ENCODE peak calls at places on chromosomes 16 and 17, in ten cellular contexts. One of them, this sample, is unnamed.

GRCh38 chr16:84308120-84308519 is 13.4 kb downstream of the WFDC1 start:
- DNase-seq in caudate nucleus: no peak
- DNase-seq in ACHN: peak
- DNase-seq in stimulated activated CD4-positive, alpha-beta T cell treated with anti-CD3 and anti-CD28 coated beads, TNF-alpha, amount 100 ng/mL, for 24 hours: no peak
- DNase-seq in left ventricle myocardium inferior: peak
- DNase-seq in activated CD8-positive, alpha-beta memory T cell treated with anti-CD3 and anti-CD28 coated beads, Interleukin-2, amount 10 ng/mL, durations not matched to agents 7 days and 5 days: no peak
- DNase-seq in endothelial cell: peak
- DNase-seq in non-pigmented ciliary epithelial cell: no peak
- DNase-seq in B cell: no peak
- DNase-seq in nephron progenitor cell: peak
- DNase-seq in this sample: no peak

GRCh38 chr17:20123209-20123608 is 114.0 kb downstream of the SPECC1 start:
- DNase-seq in caudate nucleus: no peak
- DNase-seq in ACHN: no peak
- DNase-seq in stimulated activated CD4-positive, alpha-beta T cell treated with anti-CD3 and anti-CD28 coated beads, TNF-alpha, amount 100 ng/mL, for 24 hours: no peak
- DNase-seq in left ventricle myocardium inferior: no peak
- DNase-seq in activated CD8-positive, alpha-beta memory T cell treated with anti-CD3 and anti-CD28 coated beads, Interleukin-2, amount 10 ng/mL, durations not matched to agents 7 days and 5 days: no peak
- DNase-seq in endothelial cell: no peak
- DNase-seq in non-pigmented ciliary epithelial cell: no peak
- DNase-seq in B cell: no peak
- DNase-seq in nephron progenitor cell: no peak
- DNase-seq in this sample: no peak

GRCh38 chr16:7518158-7518557 is 185.5 kb downstream of the RBFOX1 start:
- DNase-seq in caudate nucleus: no peak
- DNase-seq in ACHN: no peak
- DNase-seq in stimulated activated CD4-positive, alpha-beta T cell treated with anti-CD3 and anti-CD28 coated beads, TNF-alpha, amount 100 ng/mL, for 24 hours: no peak
- DNase-seq in left ventricle myocardium inferior: no peak
- DNase-seq in activated CD8-positive, alpha-beta memory T cell treated with anti-CD3 and anti-CD28 coated beads, Interleukin-2, amount 10 ng/mL, durations not matched to agents 7 days and 5 days: no peak
- DNase-seq in endothelial cell: no peak
- DNase-seq in non-pigmented ciliary epithelial cell: no peak
- DNase-seq in B cell: no peak
- DNase-seq in nephron progenitor cell: no peak
- DNase-seq in this sample: no peak

GRCh38 chr16:56094231-56094630 is 97.1 kb upstream of the GNAO1 start:
- DNase-seq in caudate nucleus: no peak
- DNase-seq in ACHN: no peak
- DNase-seq in stimulated activated CD4-positive, alpha-beta T cell treated with anti-CD3 and anti-CD28 coated beads, TNF-alpha, amount 100 ng/mL, for 24 hours: no peak
- DNase-seq in left ventricle myocardium inferior: no peak
- DNase-seq in activated CD8-positive, alpha-beta memory T cell treated with anti-CD3 and anti-CD28 coated beads, Interleukin-2, amount 10 ng/mL, durations not matched to agents 7 days and 5 days: no peak
- DNase-seq in endothelial cell: no peak
- DNase-seq in non-pigmented ciliary epithelial cell: no peak
- DNase-seq in B cell: no peak
- DNase-seq in nephron progenitor cell: no peak
- DNase-seq in this sample: no peak

GRCh38 chr16:2210386-2211365 is at the start of gene BRICD5:
- DNase-seq in caudate nucleus: no peak
- DNase-seq in ACHN: no peak
- DNase-seq in stimulated activated CD4-positive, alpha-beta T cell treated with anti-CD3 and anti-CD28 coated beads, TNF-alpha, amount 100 ng/mL, for 24 hours: no peak
- DNase-seq in left ventricle myocardium inferior: no peak
- DNase-seq in activated CD8-positive, alpha-beta memory T cell treated with anti-CD3 and anti-CD28 coated beads, Interleukin-2, amount 10 ng/mL, durations not matched to agents 7 days and 5 days: no peak
- DNase-seq in endothelial cell: no peak
- DNase-seq in non-pigmented ciliary epithelial cell: no peak
- DNase-seq in B cell: no peak
- DNase-seq in nephron progenitor cell: no peak
- DNase-seq in this sample: no peak

GRCh38 chr17:43800736-43801135 is 20.5 kb downstream of the CFAP97D1 start:
- DNase-seq in caudate nucleus: no peak
- DNase-seq in ACHN: no peak
- DNase-seq in stimulated activated CD4-positive, alpha-beta T cell treated with anti-CD3 and anti-CD28 coated beads, TNF-alpha, amount 100 ng/mL, for 24 hours: no peak
- DNase-seq in left ventricle myocardium inferior: no peak
- DNase-seq in activated CD8-positive, alpha-beta memory T cell treated with anti-CD3 and anti-CD28 coated beads, Interleukin-2, amount 10 ng/mL, durations not matched to agents 7 days and 5 days: no peak
- DNase-seq in endothelial cell: no peak
- DNase-seq in non-pigmented ciliary epithelial cell: no peak
- DNase-seq in B cell: no peak
- DNase-seq in nephron progenitor cell: no peak
- DNase-seq in this sample: no peak

GRCh38 chr17:45042346-45043120 is 8.9 kb downstream of the DCAKD start:
- DNase-seq in caudate nucleus: no peak
- DNase-seq in ACHN: no peak
- DNase-seq in stimulated activated CD4-positive, alpha-beta T cell treated with anti-CD3 and anti-CD28 coated beads, TNF-alpha, amount 100 ng/mL, for 24 hours: no peak
- DNase-seq in left ventricle myocardium inferior: no peak
- DNase-seq in activated CD8-positive, alpha-beta memory T cell treated with anti-CD3 and anti-CD28 coated beads, Interleukin-2, amount 10 ng/mL, durations not matched to agents 7 days and 5 days: no peak
- DNase-seq in endothelial cell: no peak
- DNase-seq in non-pigmented ciliary epithelial cell: no peak
- DNase-seq in B cell: no peak
- DNase-seq in nephron progenitor cell: no peak
- DNase-seq in this sample: no peak

GRCh38 chr17:16108386-16108785 is 106.9 kb downstream of the NCOR1 start:
- DNase-seq in caudate nucleus: no peak
- DNase-seq in ACHN: no peak
- DNase-seq in stimulated activated CD4-positive, alpha-beta T cell treated with anti-CD3 and anti-CD28 coated beads, TNF-alpha, amount 100 ng/mL, for 24 hours: no peak
- DNase-seq in left ventricle myocardium inferior: no peak
- DNase-seq in activated CD8-positive, alpha-beta memory T cell treated with anti-CD3 and anti-CD28 coated beads, Interleukin-2, amount 10 ng/mL, durations not matched to agents 7 days and 5 days: no peak
- DNase-seq in endothelial cell: no peak
- DNase-seq in non-pigmented ciliary epithelial cell: no peak
- DNase-seq in B cell: no peak
- DNase-seq in nephron progenitor cell: no peak
- DNase-seq in this sample: no peak

GRCh38 chr17:81940538-81941483 is 3.7 kb upstream of the PYCR1 start:
- DNase-seq in caudate nucleus: no peak
- DNase-seq in ACHN: no peak
- DNase-seq in stimulated activated CD4-positive, alpha-beta T cell treated with anti-CD3 and anti-CD28 coated beads, TNF-alpha, amount 100 ng/mL, for 24 hours: no peak
- DNase-seq in left ventricle myocardium inferior: no peak
- DNase-seq in activated CD8-positive, alpha-beta memory T cell treated with anti-CD3 and anti-CD28 coated beads, Interleukin-2, amount 10 ng/mL, durations not matched to agents 7 days and 5 days: no peak
- DNase-seq in endothelial cell: no peak
- DNase-seq in non-pigmented ciliary epithelial cell: no peak
- DNase-seq in B cell: no peak
- DNase-seq in nephron progenitor cell: no peak
- DNase-seq in this sample: no peak

GRCh38 chr16:15775209-15775608 is 81.6 kb downstream of the MYH11 start:
- DNase-seq in caudate nucleus: no peak
- DNase-seq in ACHN: peak
- DNase-seq in stimulated activated CD4-positive, alpha-beta T cell treated with anti-CD3 and anti-CD28 coated beads, TNF-alpha, amount 100 ng/mL, for 24 hours: no peak
- DNase-seq in left ventricle myocardium inferior: no peak
- DNase-seq in activated CD8-positive, alpha-beta memory T cell treated with anti-CD3 and anti-CD28 coated beads, Interleukin-2, amount 10 ng/mL, durations not matched to agents 7 days and 5 days: no peak
- DNase-seq in endothelial cell: no peak
- DNase-seq in non-pigmented ciliary epithelial cell: no peak
- DNase-seq in B cell: no peak
- DNase-seq in nephron progenitor cell: no peak
- DNase-seq in this sample: no peak

GRCh38 chr17:69404398-69404797 is 10.1 kb upstream of the MAP2K6 start:
- DNase-seq in caudate nucleus: no peak
- DNase-seq in ACHN: no peak
- DNase-seq in stimulated activated CD4-positive, alpha-beta T cell treated with anti-CD3 and anti-CD28 coated beads, TNF-alpha, amount 100 ng/mL, for 24 hours: no peak
- DNase-seq in left ventricle myocardium inferior: no peak
- DNase-seq in activated CD8-positive, alpha-beta memory T cell treated with anti-CD3 and anti-CD28 coated beads, Interleukin-2, amount 10 ng/mL, durations not matched to agents 7 days and 5 days: no peak
- DNase-seq in endothelial cell: no peak
- DNase-seq in non-pigmented ciliary epithelial cell: no peak
- DNase-seq in B cell: no peak
- DNase-seq in nephron progenitor cell: no peak
- DNase-seq in this sample: no peak

GRCh38 chr17:52287611-52288010 is 129.1 kb upstream of the CA10 start:
- DNase-seq in caudate nucleus: no peak
- DNase-seq in ACHN: no peak
- DNase-seq in stimulated activated CD4-positive, alpha-beta T cell treated with anti-CD3 and anti-CD28 coated beads, TNF-alpha, amount 100 ng/mL, for 24 hours: no peak
- DNase-seq in left ventricle myocardium inferior: no peak
- DNase-seq in activated CD8-positive, alpha-beta memory T cell treated with anti-CD3 and anti-CD28 coated beads, Interleukin-2, amount 10 ng/mL, durations not matched to agents 7 days and 5 days: no peak
- DNase-seq in endothelial cell: no peak
- DNase-seq in non-pigmented ciliary epithelial cell: no peak
- DNase-seq in B cell: no peak
- DNase-seq in nephron progenitor cell: no peak
- DNase-seq in this sample: no peak

GRCh38 chr17:48925251-48925990 is 17.2 kb downstream of the UBE2Z start:
- DNase-seq in caudate nucleus: no peak
- DNase-seq in ACHN: no peak
- DNase-seq in stimulated activated CD4-positive, alpha-beta T cell treated with anti-CD3 and anti-CD28 coated beads, TNF-alpha, amount 100 ng/mL, for 24 hours: no peak
- DNase-seq in left ventricle myocardium inferior: no peak
- DNase-seq in activated CD8-positive, alpha-beta memory T cell treated with anti-CD3 and anti-CD28 coated beads, Interleukin-2, amount 10 ng/mL, durations not matched to agents 7 days and 5 days: no peak
- DNase-seq in endothelial cell: no peak
- DNase-seq in non-pigmented ciliary epithelial cell: no peak
- DNase-seq in B cell: no peak
- DNase-seq in nephron progenitor cell: no peak
- DNase-seq in this sample: no peak

GRCh38 chr17:79154446-79154845 is 79.8 kb downstream of the ENGASE start:
- DNase-seq in caudate nucleus: no peak
- DNase-seq in ACHN: no peak
- DNase-seq in stimulated activated CD4-positive, alpha-beta T cell treated with anti-CD3 and anti-CD28 coated beads, TNF-alpha, amount 100 ng/mL, for 24 hours: no peak
- DNase-seq in left ventricle myocardium inferior: peak
- DNase-seq in activated CD8-positive, alpha-beta memory T cell treated with anti-CD3 and anti-CD28 coated beads, Interleukin-2, amount 10 ng/mL, durations not matched to agents 7 days and 5 days: no peak
- DNase-seq in endothelial cell: no peak
- DNase-seq in non-pigmented ciliary epithelial cell: no peak
- DNase-seq in B cell: no peak
- DNase-seq in nephron progenitor cell: no peak
- DNase-seq in this sample: no peak

GRCh38 chr17:39240631-39241030 is 14.9 kb upstream of the STAC2 start:
- DNase-seq in caudate nucleus: no peak
- DNase-seq in ACHN: no peak
- DNase-seq in stimulated activated CD4-positive, alpha-beta T cell treated with anti-CD3 and anti-CD28 coated beads, TNF-alpha, amount 100 ng/mL, for 24 hours: no peak
- DNase-seq in left ventricle myocardium inferior: no peak
- DNase-seq in activated CD8-positive, alpha-beta memory T cell treated with anti-CD3 and anti-CD28 coated beads, Interleukin-2, amount 10 ng/mL, durations not matched to agents 7 days and 5 days: no peak
- DNase-seq in endothelial cell: no peak
- DNase-seq in non-pigmented ciliary epithelial cell: no peak
- DNase-seq in B cell: no peak
- DNase-seq in nephron progenitor cell: no peak
- DNase-seq in this sample: no peak

GRCh38 chr16:14564881-14565687 is 65.0 kb downstream of the PARN start:
- DNase-seq in caudate nucleus: no peak
- DNase-seq in ACHN: no peak
- DNase-seq in stimulated activated CD4-positive, alpha-beta T cell treated with anti-CD3 and anti-CD28 coated beads, TNF-alpha, amount 100 ng/mL, for 24 hours: no peak
- DNase-seq in left ventricle myocardium inferior: no peak
- DNase-seq in activated CD8-positive, alpha-beta memory T cell treated with anti-CD3 and anti-CD28 coated beads, Interleukin-2, amount 10 ng/mL, durations not matched to agents 7 days and 5 days: no peak
- DNase-seq in endothelial cell: no peak
- DNase-seq in non-pigmented ciliary epithelial cell: no peak
- DNase-seq in B cell: no peak
- DNase-seq in nephron progenitor cell: no peak
- DNase-seq in this sample: no peak

GRCh38 chr16:50666658-50667496 is 14.2 kb downstream of the SNX20 start:
- DNase-seq in caudate nucleus: no peak
- DNase-seq in ACHN: no peak
- DNase-seq in stimulated activated CD4-positive, alpha-beta T cell treated with anti-CD3 and anti-CD28 coated beads, TNF-alpha, amount 100 ng/mL, for 24 hours: no peak
- DNase-seq in left ventricle myocardium inferior: no peak
- DNase-seq in activated CD8-positive, alpha-beta memory T cell treated with anti-CD3 and anti-CD28 coated beads, Interleukin-2, amount 10 ng/mL, durations not matched to agents 7 days and 5 days: peak
- DNase-seq in endothelial cell: no peak
- DNase-seq in non-pigmented ciliary epithelial cell: no peak
- DNase-seq in B cell: no peak
- DNase-seq in nephron progenitor cell: no peak
- DNase-seq in this sample: no peak

GRCh38 chr16:31664683-31665482 is 137.2 kb downstream of the AHSP start:
- DNase-seq in caudate nucleus: no peak
- DNase-seq in ACHN: peak
- DNase-seq in stimulated activated CD4-positive, alpha-beta T cell treated with anti-CD3 and anti-CD28 coated beads, TNF-alpha, amount 100 ng/mL, for 24 hours: no peak
- DNase-seq in left ventricle myocardium inferior: no peak
- DNase-seq in activated CD8-positive, alpha-beta memory T cell treated with anti-CD3 and anti-CD28 coated beads, Interleukin-2, amount 10 ng/mL, durations not matched to agents 7 days and 5 days: no peak
- DNase-seq in endothelial cell: no peak
- DNase-seq in non-pigmented ciliary epithelial cell: no peak
- DNase-seq in B cell: no peak
- DNase-seq in nephron progenitor cell: no peak
- DNase-seq in this sample: no peak

GRCh38 chr17:56167491-56167890 is 14.2 kb downstream of the ANKFN1 start:
- DNase-seq in caudate nucleus: no peak
- DNase-seq in ACHN: no peak
- DNase-seq in stimulated activated CD4-positive, alpha-beta T cell treated with anti-CD3 and anti-CD28 coated beads, TNF-alpha, amount 100 ng/mL, for 24 hours: no peak
- DNase-seq in left ventricle myocardium inferior: no peak
- DNase-seq in activated CD8-positive, alpha-beta memory T cell treated with anti-CD3 and anti-CD28 coated beads, Interleukin-2, amount 10 ng/mL, durations not matched to agents 7 days and 5 days: no peak
- DNase-seq in endothelial cell: no peak
- DNase-seq in non-pigmented ciliary epithelial cell: no peak
- DNase-seq in B cell: no peak
- DNase-seq in nephron progenitor cell: no peak
- DNase-seq in this sample: no peak

GRCh38 chr16:17470871-17471744 is at the start of gene XYLT1:
- DNase-seq in caudate nucleus: peak
- DNase-seq in ACHN: peak
- DNase-seq in stimulated activated CD4-positive, alpha-beta T cell treated with anti-CD3 and anti-CD28 coated beads, TNF-alpha, amount 100 ng/mL, for 24 hours: no peak
- DNase-seq in left ventricle myocardium inferior: peak
- DNase-seq in activated CD8-positive, alpha-beta memory T cell treated with anti-CD3 and anti-CD28 coated beads, Interleukin-2, amount 10 ng/mL, durations not matched to agents 7 days and 5 days: peak
- DNase-seq in endothelial cell: peak
- DNase-seq in non-pigmented ciliary epithelial cell: no peak
- DNase-seq in B cell: no peak
- DNase-seq in nephron progenitor cell: peak
- DNase-seq in this sample: peak

GRCh38 chr16:82061861-82062525 is 26.9 kb downstream of the HSD17B2 start:
- DNase-seq in caudate nucleus: no peak
- DNase-seq in ACHN: peak
- DNase-seq in stimulated activated CD4-positive, alpha-beta T cell treated with anti-CD3 and anti-CD28 coated beads, TNF-alpha, amount 100 ng/mL, for 24 hours: no peak
- DNase-seq in left ventricle myocardium inferior: no peak
- DNase-seq in activated CD8-positive, alpha-beta memory T cell treated with anti-CD3 and anti-CD28 coated beads, Interleukin-2, amount 10 ng/mL, durations not matched to agents 7 days and 5 days: no peak
- DNase-seq in endothelial cell: peak
- DNase-seq in non-pigmented ciliary epithelial cell: no peak
- DNase-seq in B cell: no peak
- DNase-seq in nephron progenitor cell: no peak
- DNase-seq in this sample: no peak

GRCh38 chr17:16406742-16407674 is 8.4 kb upstream of the TRPV2 start:
- DNase-seq in caudate nucleus: no peak
- DNase-seq in ACHN: peak
- DNase-seq in stimulated activated CD4-positive, alpha-beta T cell treated with anti-CD3 and anti-CD28 coated beads, TNF-alpha, amount 100 ng/mL, for 24 hours: no peak
- DNase-seq in left ventricle myocardium inferior: peak
- DNase-seq in activated CD8-positive, alpha-beta memory T cell treated with anti-CD3 and anti-CD28 coated beads, Interleukin-2, amount 10 ng/mL, durations not matched to agents 7 days and 5 days: no peak
- DNase-seq in endothelial cell: peak
- DNase-seq in non-pigmented ciliary epithelial cell: no peak
- DNase-seq in B cell: no peak
- DNase-seq in nephron progenitor cell: peak
- DNase-seq in this sample: no peak

GRCh38 chr17:38606646-38607611 is 1.2 kb upstream of the SRCIN1 start:
- DNase-seq in caudate nucleus: peak
- DNase-seq in ACHN: no peak
- DNase-seq in stimulated activated CD4-positive, alpha-beta T cell treated with anti-CD3 and anti-CD28 coated beads, TNF-alpha, amount 100 ng/mL, for 24 hours: no peak
- DNase-seq in left ventricle myocardium inferior: peak
- DNase-seq in activated CD8-positive, alpha-beta memory T cell treated with anti-CD3 and anti-CD28 coated beads, Interleukin-2, amount 10 ng/mL, durations not matched to agents 7 days and 5 days: no peak
- DNase-seq in endothelial cell: no peak
- DNase-seq in non-pigmented ciliary epithelial cell: no peak
- DNase-seq in B cell: no peak
- DNase-seq in nephron progenitor cell: no peak
- DNase-seq in this sample: peak

GRCh38 chr17:6427284-6427781 is 7.6 kb downstream of the AIPL1 start:
- DNase-seq in caudate nucleus: no peak
- DNase-seq in ACHN: peak
- DNase-seq in stimulated activated CD4-positive, alpha-beta T cell treated with anti-CD3 and anti-CD28 coated beads, TNF-alpha, amount 100 ng/mL, for 24 hours: no peak
- DNase-seq in left ventricle myocardium inferior: no peak
- DNase-seq in activated CD8-positive, alpha-beta memory T cell treated with anti-CD3 and anti-CD28 coated beads, Interleukin-2, amount 10 ng/mL, durations not matched to agents 7 days and 5 days: peak
- DNase-seq in endothelial cell: no peak
- DNase-seq in non-pigmented ciliary epithelial cell: peak
- DNase-seq in B cell: no peak
- DNase-seq in nephron progenitor cell: no peak
- DNase-seq in this sample: no peak

GRCh38 chr17:58560511-58560910 is 46.1 kb upstream of the MTMR4 start:
- DNase-seq in caudate nucleus: no peak
- DNase-seq in ACHN: no peak
- DNase-seq in stimulated activated CD4-positive, alpha-beta T cell treated with anti-CD3 and anti-CD28 coated beads, TNF-alpha, amount 100 ng/mL, for 24 hours: no peak
- DNase-seq in left ventricle myocardium inferior: no peak
- DNase-seq in activated CD8-positive, alpha-beta memory T cell treated with anti-CD3 and anti-CD28 coated beads, Interleukin-2, amount 10 ng/mL, durations not matched to agents 7 days and 5 days: no peak
- DNase-seq in endothelial cell: no peak
- DNase-seq in non-pigmented ciliary epithelial cell: no peak
- DNase-seq in B cell: no peak
- DNase-seq in nephron progenitor cell: no peak
- DNase-seq in this sample: no peak

GRCh38 chr17:69898606-69899005 is 176.4 kb upstream of the KCNJ16 start:
- DNase-seq in caudate nucleus: no peak
- DNase-seq in ACHN: no peak
- DNase-seq in stimulated activated CD4-positive, alpha-beta T cell treated with anti-CD3 and anti-CD28 coated beads, TNF-alpha, amount 100 ng/mL, for 24 hours: no peak
- DNase-seq in left ventricle myocardium inferior: no peak
- DNase-seq in activated CD8-positive, alpha-beta memory T cell treated with anti-CD3 and anti-CD28 coated beads, Interleukin-2, amount 10 ng/mL, durations not matched to agents 7 days and 5 days: no peak
- DNase-seq in endothelial cell: no peak
- DNase-seq in non-pigmented ciliary epithelial cell: no peak
- DNase-seq in B cell: no peak
- DNase-seq in nephron progenitor cell: no peak
- DNase-seq in this sample: no peak

GRCh38 chr16:10995555-10995954 is 51.2 kb downstream of the CLEC16A start:
- DNase-seq in caudate nucleus: no peak
- DNase-seq in ACHN: no peak
- DNase-seq in stimulated activated CD4-positive, alpha-beta T cell treated with anti-CD3 and anti-CD28 coated beads, TNF-alpha, amount 100 ng/mL, for 24 hours: no peak
- DNase-seq in left ventricle myocardium inferior: no peak
- DNase-seq in activated CD8-positive, alpha-beta memory T cell treated with anti-CD3 and anti-CD28 coated beads, Interleukin-2, amount 10 ng/mL, durations not matched to agents 7 days and 5 days: no peak
- DNase-seq in endothelial cell: no peak
- DNase-seq in non-pigmented ciliary epithelial cell: no peak
- DNase-seq in B cell: no peak
- DNase-seq in nephron progenitor cell: no peak
- DNase-seq in this sample: no peak

GRCh38 chr17:77451894-77452852 is 311.4 kb downstream of the SEC14L1 start:
- DNase-seq in caudate nucleus: peak
- DNase-seq in ACHN: no peak
- DNase-seq in stimulated activated CD4-positive, alpha-beta T cell treated with anti-CD3 and anti-CD28 coated beads, TNF-alpha, amount 100 ng/mL, for 24 hours: no peak
- DNase-seq in left ventricle myocardium inferior: peak
- DNase-seq in activated CD8-positive, alpha-beta memory T cell treated with anti-CD3 and anti-CD28 coated beads, Interleukin-2, amount 10 ng/mL, durations not matched to agents 7 days and 5 days: no peak
- DNase-seq in endothelial cell: peak
- DNase-seq in non-pigmented ciliary epithelial cell: no peak
- DNase-seq in B cell: no peak
- DNase-seq in nephron progenitor cell: peak
- DNase-seq in this sample: peak

This sample was measured in anterior cingulate cortex.